ENCODE peak calls at places on chromosomes 1 and 21, in six cellular contexts. T, A, H, V, U and D are unnamed samples. For H3K4me1, the result is how much of the 10 kb centered on the place peaks cover.

GRCh38 chr1:173269490-173270230 is 62.5 kb upstream of the TNFSF4 start:
- DNase-seq in T (peak), A (no peak), H (peak), V (peak), U (no peak), D (no peak)

GRCh38 chr1:30790850-30791778 is 33.5 kb upstream of the LAPTM5 start:
- DNase-seq in T (no peak), A (no peak), H (no peak), V (no peak), U (no peak), D (no peak)

GRCh38 chr1:228198977-228199590 is 8.8 kb upstream of the OBSCN start:
- DNase-seq in T (peak), A (no peak), H (no peak), V (no peak), U (no peak), D (no peak)

GRCh38 chr1:91828007-91828321 is 58.0 kb downstream of the TGFBR3 start:
- DNase-seq in T (no peak), A (no peak), H (no peak), V (no peak), U (no peak), D (no peak)

GRCh38 chr1:6440198-6441126 is 15.9 kb downstream of the ESPN start:
- DNase-seq in T (peak), A (no peak), H (peak), V (peak), U (no peak), D (peak)

GRCh38 chr1:242877743-242878142 is 353.2 kb upstream of the PLD5 start:
- DNase-seq in T (no peak), A (no peak), H (no peak), V (no peak), U (no peak), D (no peak)

GRCh38 chr21:39180429-39181019 is 2.7 kb downstream of the PSMG1 start:
- DNase-seq in T (no peak), A (no peak), H (peak), V (no peak), U (no peak), D (no peak)

GRCh38 chr1:112790920-112791722 is 76.0 kb upstream of the PPM1J start:
- DNase-seq in T (no peak), A (no peak), H (peak), V (no peak), U (no peak), D (no peak)

GRCh38 chr21:36163780-36164426 is 7.3 kb downstream of the DOP1B start:
- DNase-seq in T (no peak), A (no peak), H (no peak), V (no peak), U (no peak), D (no peak)

GRCh38 chr1:150613061-150613920 is 16.1 kb downstream of the ENSA start:
- DNase-seq in T (peak), A (no peak), H (peak), V (peak), U (no peak), D (no peak)

GRCh38 chr1:69947837-69948236 is 257.5 kb downstream of the LRRC40 start:
- DNase-seq in T (no peak), A (no peak), H (peak), V (no peak), U (no peak), D (no peak)

GRCh38 chr21:37808261-37808660 is 108.0 kb downstream of the KCNJ6 start:
- DNase-seq in T (no peak), A (no peak), H (peak), V (no peak), U (no peak), D (no peak)
- H4K91ac ChIP-seq in T (no peak), A (no peak), H (no peak), V (no peak), U (no peak), D (no peak)

GRCh38 chr1:8363186-8363585 is 45.3 kb downstream of the SLC45A1 start:
- DNase-seq in T (no peak), A (no peak), H (no peak), V (no peak), U (no peak), D (no peak)

GRCh38 chr1:8363764-8364301 is 45.9 kb downstream of the SLC45A1 start:
- DNase-seq in T (no peak), A (no peak), H (no peak), V (no peak), U (no peak), D (no peak)

GRCh38 chr1:8367571-8368184 is 49.8 kb downstream of the SLC45A1 start:
- DNase-seq in T (no peak), A (no peak), H (peak), V (peak), U (no peak), D (no peak)

GRCh38 chr1:8364528-8365442 is 46.9 kb downstream of the SLC45A1 start:
- DNase-seq in T (no peak), A (no peak), H (no peak), V (no peak), U (no peak), D (no peak)

DNA sequence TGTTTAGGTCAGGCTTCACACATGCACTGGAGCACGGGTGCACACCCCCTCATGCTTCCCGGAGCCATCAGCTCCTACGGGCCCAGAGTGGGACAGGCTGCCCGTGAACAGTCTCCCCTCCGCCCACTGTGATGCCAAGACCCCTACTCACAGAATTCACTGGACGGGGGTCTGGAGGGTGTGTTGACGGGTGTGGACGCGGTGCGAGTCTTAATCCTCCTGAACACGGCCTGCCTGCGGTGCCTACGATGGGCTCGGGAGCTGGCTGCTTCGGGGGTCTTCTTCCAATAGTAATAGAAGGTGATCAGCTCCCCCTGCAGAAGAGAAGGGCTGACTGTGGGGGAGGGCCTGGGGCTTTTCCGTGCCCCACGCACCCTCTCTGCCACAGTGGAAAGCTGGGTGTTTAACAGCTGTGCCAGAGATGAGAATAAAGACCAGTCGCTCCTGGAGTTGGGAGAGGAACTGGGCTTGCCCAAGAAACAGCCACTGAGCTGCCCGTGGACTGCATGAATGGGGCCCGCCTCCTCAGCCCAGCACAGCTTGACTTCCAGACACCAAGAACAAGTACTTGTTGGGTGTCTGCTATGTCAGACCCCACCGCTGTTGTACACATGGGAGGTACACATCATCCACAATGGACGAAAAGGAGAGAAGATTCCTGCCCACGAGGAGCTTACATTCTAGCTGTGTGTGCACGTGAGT is 47.9 kb downstream of the SLC45A1 start:
- DNase-seq in T (no peak), A (no peak), H (no peak), V (no peak), U (no peak), D (no peak)
- H3K4me1 ChIP-seq in T (under half), A (under half), H (under half), V (under half), U (under half), D (under half)

GRCh38 chr1:114339379-114339778 is 171.6 kb downstream of the TRIM33 start:
- DNase-seq in T (no peak), A (no peak), H (no peak), V (no peak), U (no peak), D (no peak)
- H2BK5ac ChIP-seq in T (no peak), A (no peak), H (no peak), V (no peak), U (no peak), D (no peak)

GRCh38 chr1:17359808-17360207 is 12.2 kb upstream of the PADI6 start:
- DNase-seq in T (no peak), A (no peak), H (no peak), V (no peak), U (no peak), D (no peak)

GRCh38 chr1:17356387-17356992 is 15.5 kb upstream of the PADI6 start:
- DNase-seq in T (no peak), A (no peak), H (no peak), V (no peak), U (no peak), D (peak)

GRCh38 chr1:17359031-17359430 is 13.0 kb upstream of the PADI6 start:
- DNase-seq in T (no peak), A (no peak), H (no peak), V (no peak), U (no peak), D (peak)

GRCh38 chr1:17360272-17360956 is 11.6 kb upstream of the PADI6 start:
- DNase-seq in T (no peak), A (no peak), H (no peak), V (no peak), U (no peak), D (peak)

GRCh38 chr1:17358557-17358956 is 13.4 kb upstream of the PADI6 start:
- DNase-seq in T (no peak), A (no peak), H (no peak), V (no peak), U (no peak), D (no peak)
- H4K91ac ChIP-seq in T (no peak), A (no peak), H (no peak), V (no peak), U (no peak), D (no peak)